ENCODE peak calls at places on chromosome 15, in nine cellular contexts. N, Z, V, M, Q, D, L, O and A are unnamed samples.
A peak's percentile ranks its signal among the peaks of the same experiment; 100 is the strongest.

GRCh38 chr15:91952216-91952615 is 98.7 kb downstream of the SLCO3A1 start:
- DNase-seq in N (no peak), Z (no peak), V (no peak), M (no peak), Q (no peak), D (no peak), L (no peak), O (no peak), A (no peak)

GRCh38 chr15:43915820-43916660 is 89.2 kb downstream of the WDR76 start:
- DNase-seq in N (peak; percentile 28), Z (no peak), V (no peak), M (no peak), Q (peak; percentile 13), D (no peak), L (no peak), O (no peak), A (no peak)

GRCh38 chr15:25810631-25811077 is 52.5 kb downstream of the ATP10A start:
- DNase-seq in N (no peak), Z (no peak), V (peak; percentile 36), M (peak; percentile 70), Q (no peak), D (peak; percentile 72), L (no peak), O (no peak), A (no peak)

GRCh38 chr15:89372069-89373033 is 37.7 kb upstream of the POLG start:
- DNase-seq in N (no peak), Z (no peak), V (no peak), M (no peak), Q (no peak), D (no peak), L (no peak), O (no peak), A (no peak)

GRCh38 chr15:81281176-81281735 is 42.7 kb downstream of the STARD5 start:
- DNase-seq in N (no peak), Z (no peak), V (no peak), M (no peak), Q (no peak), D (no peak), L (no peak), O (no peak), A (no peak)

GRCh38 chr15:38555686-38556334 is 8.8 kb downstream of the RASGRP1 start:
- DNase-seq in N (no peak), Z (no peak), V (no peak), M (peak; percentile 92), Q (no peak), D (no peak), L (no peak), O (no peak), A (no peak)

GRCh38 chr15:69391046-69391757 is 22.9 kb upstream of the KIF23 start:
- DNase-seq in N (no peak), Z (no peak), V (no peak), M (no peak), Q (no peak), D (no peak), L (no peak), O (no peak), A (peak; percentile 20)

GRCh38 chr15:67816668-67817067 is 8.6 kb upstream of the SKOR1 start:
- DNase-seq in N (no peak), Z (no peak), V (no peak), M (no peak), Q (no peak), D (no peak), L (no peak), O (no peak), A (no peak)

GRCh38 chr15:63663906-63664305 is 66.7 kb downstream of the FBXL22 start:
- DNase-seq in N (no peak), Z (no peak), V (no peak), M (peak; percentile 20), Q (no peak), D (no peak), L (no peak), O (no peak), A (no peak)

GRCh38 chr15:67762610-67763368 is 62.5 kb upstream of the SKOR1 start:
- DNase-seq in N (no peak), Z (no peak), V (no peak), M (no peak), Q (no peak), D (peak; percentile 26), L (no peak), O (no peak), A (no peak)

GRCh38 chr15:35376701-35377100 is 169.3 kb downstream of the DPH6 start:
- DNase-seq in N (no peak), Z (no peak), V (no peak), M (no peak), Q (no peak), D (no peak), L (no peak), O (no peak), A (no peak)

GRCh38 chr15:80507638-80508316 is 103.6 kb downstream of the ARNT2 start:
- DNase-seq in N (no peak), Z (no peak), V (no peak), M (peak; percentile 95), Q (no peak), D (no peak), L (no peak), O (no peak), A (no peak)

GRCh38 chr15:73287019-73287418 is 81.7 kb downstream of the HCN4 start:
- DNase-seq in N (no peak), Z (no peak), V (no peak), M (no peak), Q (no peak), D (no peak), L (no peak), O (no peak), A (no peak)

GRCh38 chr15:32873292-32874114 is 155.7 kb downstream of the GREM1 start:
- DNase-seq in N (no peak), Z (no peak), V (no peak), M (peak; percentile 47), Q (no peak), D (no peak), L (no peak), O (no peak), A (no peak)

GRCh38 chr15:40332138-40332781 is 8.5 kb downstream of the CCDC9B start:
- DNase-seq in N (no peak), Z (peak; percentile 19), V (no peak), M (no peak), Q (no peak), D (no peak), L (no peak), O (no peak), A (no peak)

GRCh38 chr15:54082836-54083492 is 104.7 kb downstream of the UNC13C start:
- DNase-seq in N (no peak), Z (no peak), V (peak; percentile 52), M (no peak), Q (no peak), D (no peak), L (no peak), O (peak; percentile 37), A (no peak)

GRCh38 chr15:38059665-38060064 is 125.2 kb downstream of the TMCO5A start:
- DNase-seq in N (no peak), Z (no peak), V (no peak), M (peak; percentile 71), Q (no peak), D (no peak), L (no peak), O (no peak), A (no peak)

DNA sequence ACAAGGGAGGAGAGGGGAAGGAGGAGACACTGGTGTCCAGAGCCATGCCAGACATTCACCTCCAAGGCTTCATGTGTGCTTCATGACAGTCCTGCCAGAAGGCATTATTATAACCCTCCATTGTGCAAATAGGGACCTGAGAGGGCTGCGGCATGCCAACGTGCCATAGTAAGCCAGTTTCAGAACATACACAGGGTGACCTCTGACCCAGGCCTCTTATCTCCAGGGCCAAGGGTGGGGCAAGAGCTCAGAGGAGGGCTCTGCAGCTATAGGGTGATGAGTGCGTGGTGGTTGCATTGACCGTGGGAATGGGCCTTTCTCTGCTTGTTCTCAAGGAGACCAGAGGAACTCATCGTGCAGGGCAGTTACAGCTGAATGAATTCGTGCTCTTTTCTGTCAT is 9.7 kb upstream of the ACSBG1 start:
- DNase-seq in N (no peak), Z (peak; percentile 35), V (no peak), M (no peak), Q (no peak), D (no peak), L (no peak), O (no peak), A (no peak)
- H3K4me1 ChIP-seq in N (no peaks in the 10 kb centered on the region), Z (peaks cover 23% of the 10 kb centered on the region), V (peaks cover 5% of the 10 kb centered on the region), M (no peaks in the 10 kb centered on the region), Q (no peaks in the 10 kb centered on the region), D (no peaks in the 10 kb centered on the region), L (peaks cover 17% of the 10 kb centered on the region), O (no peaks in the 10 kb centered on the region), A (peaks cover 8% of the 10 kb centered on the region)

GRCh38 chr15:78508272-78508671 is 895 bp downstream of the HYKK start:
- DNase-seq in N (no peak), Z (no peak), V (no peak), M (no peak), Q (no peak), D (no peak), L (no peak), O (no peak), A (peak; percentile 6)
- H3K4me3 ChIP-seq in N (no peak overlapping the region), Z (peak overlapping the region; percentile 91), V (peak overlapping the region; percentile 71), M (no peak overlapping the region), Q (peak overlapping the region; percentile 91), D (peak overlapping the region; percentile 70), L (no peak overlapping the region), O (peak overlapping the region; percentile 62), A (peak overlapping the region; percentile 77)

GRCh38 chr15:96362001-96362758 is 31.7 kb downstream of the NR2F2 start:
- DNase-seq in N (no peak), Z (no peak), V (peak; percentile 87), M (no peak), Q (no peak), D (no peak), L (no peak), O (no peak), A (no peak)

GRCh38 chr15:96362759-96363678 is 32.5 kb downstream of the NR2F2 start:
- DNase-seq in N (no peak), Z (no peak), V (no peak), M (no peak), Q (no peak), D (no peak), L (no peak), O (no peak), A (no peak)

GRCh38 chr15:96361309-96362000 is 31.0 kb downstream of the NR2F2 start:
- DNase-seq in N (no peak), Z (no peak), V (no peak), M (no peak), Q (no peak), D (no peak), L (no peak), O (no peak), A (no peak)

GRCh38 chr15:96365781-96366525 is 35.5 kb downstream of the NR2F2 start:
- DNase-seq in N (no peak), Z (no peak), V (no peak), M (no peak), Q (no peak), D (no peak), L (no peak), O (no peak), A (no peak)

GRCh38 chr15:96363692-96364091 is 33.2 kb downstream of the NR2F2 start:
- DNase-seq in N (no peak), Z (no peak), V (no peak), M (no peak), Q (no peak), D (no peak), L (no peak), O (no peak), A (no peak)
- H3K4me1 ChIP-seq in N (peaks cover 6% of the 10 kb centered on the region), Z (peaks cover 13% of the 10 kb centered on the region), V (peaks cover 29% of the 10 kb centered on the region), M (peaks cover under 1% of the 10 kb centered on the region), Q (no peaks in the 10 kb centered on the region), D (no peaks in the 10 kb centered on the region), L (peaks cover 10% of the 10 kb centered on the region), O (peaks cover 28% of the 10 kb centered on the region), A (no peaks in the 10 kb centered on the region)

GRCh38 chr15:75200391-75200764 is 1.3 kb upstream of the C15orf39 start:
- DNase-seq in N (no peak), Z (no peak), V (no peak), M (no peak), Q (no peak), D (no peak), L (no peak), O (no peak), A (no peak)
- H3K4me3 ChIP-seq in N (no peak overlapping the region), Z (no peak overlapping the region), V (no peak overlapping the region), M (no peak overlapping the region), Q (no peak overlapping the region), D (no peak overlapping the region), L (no peak overlapping the region), O (no peak overlapping the region), A (peak overlapping the region; percentile 95)